ENCODE peak calls at places on chromosome 14, in eight cellular contexts. One of them, this sample, is unnamed.

GRCh38 chr14:61520546-61520945 is 174.8 kb upstream of the HIF1A start:
- DNase-seq in H7: no peak
- DNase-seq in OCI-LY7: no peak
- DNase-seq in cardiac fibroblast: peak; percentile 31
- DNase-seq in PC-9: no peak
- DNase-seq in fibroblast of the aortic adventitia: no peak
- DNase-seq in AG10803: peak; percentile 85
- DNase-seq in MM.1S: no peak
- DNase-seq in this sample: no peak

GRCh38 chr14:52020866-52021717 is 31.7 kb downstream of the RTRAF start:
- DNase-seq in fibroblast of the aortic adventitia: peak; percentile 56
- DNase-seq in PC-9: no peak
- DNase-seq in cardiac fibroblast: peak; percentile 45
- DNase-seq in OCI-LY7: no peak
- DNase-seq in AG10803: no peak
- DNase-seq in H7: peak; percentile 37
- DNase-seq in MM.1S: no peak
- DNase-seq in this sample: no peak

GRCh38 chr14:87491816-87492215 is 501.2 kb downstream of the GALC start:
- DNase-seq in MM.1S: no peak
- DNase-seq in cardiac fibroblast: no peak
- DNase-seq in AG10803: no peak
- DNase-seq in PC-9: peak; percentile 50
- DNase-seq in OCI-LY7: no peak
- DNase-seq in fibroblast of the aortic adventitia: no peak
- DNase-seq in H7: no peak
- DNase-seq in this sample: no peak

GRCh38 chr14:77203611-77204456 is 22.2 kb downstream of the TMEM63C start:
- DNase-seq in cardiac fibroblast: no peak
- DNase-seq in fibroblast of the aortic adventitia: no peak
- DNase-seq in AG10803: no peak
- DNase-seq in OCI-LY7: no peak
- DNase-seq in PC-9: no peak
- DNase-seq in H7: no peak
- DNase-seq in MM.1S: no peak
- DNase-seq in this sample: no peak

GRCh38 chr14:104247336-104248202 is 109.2 kb downstream of the KIF26A start:
- DNase-seq in H7: peak; percentile 50
- DNase-seq in OCI-LY7: no peak
- DNase-seq in AG10803: no peak
- DNase-seq in MM.1S: no peak
- DNase-seq in fibroblast of the aortic adventitia: no peak
- DNase-seq in PC-9: no peak
- DNase-seq in cardiac fibroblast: no peak
- DNase-seq in this sample: no peak

GRCh38 chr14:46661728-46662127 is 10.1 kb upstream of the RPL10L start:
- DNase-seq in PC-9: no peak
- DNase-seq in MM.1S: no peak
- DNase-seq in fibroblast of the aortic adventitia: no peak
- DNase-seq in cardiac fibroblast: no peak
- DNase-seq in OCI-LY7: no peak
- DNase-seq in AG10803: no peak
- DNase-seq in H7: peak; percentile 9
- DNase-seq in this sample: no peak

GRCh38 chr14:69586420-69586819 is 11.7 kb upstream of the CCDC177 start:
- DNase-seq in PC-9: no peak
- DNase-seq in AG10803: peak; percentile 74
- DNase-seq in MM.1S: no peak
- DNase-seq in H7: no peak
- DNase-seq in cardiac fibroblast: peak; percentile 30
- DNase-seq in fibroblast of the aortic adventitia: peak; percentile 20
- DNase-seq in OCI-LY7: no peak
- DNase-seq in this sample: no peak

GRCh38 chr14:69625299-69626131 is 14.1 kb downstream of the SUSD6 start:
- DNase-seq in AG10803: peak; percentile 20
- DNase-seq in OCI-LY7: peak; percentile 72
- DNase-seq in H7: no peak
- DNase-seq in MM.1S: peak; percentile 52
- DNase-seq in PC-9: no peak
- DNase-seq in fibroblast of the aortic adventitia: no peak
- DNase-seq in cardiac fibroblast: peak; percentile 51
- DNase-seq in this sample: peak; percentile 82

GRCh38 chr14:22268875-22269274 is 320.1 kb downstream of the DAD1 start:
- DNase-seq in fibroblast of the aortic adventitia: peak; percentile 5
- DNase-seq in AG10803: no peak
- DNase-seq in H7: no peak
- DNase-seq in cardiac fibroblast: peak; percentile 41
- DNase-seq in MM.1S: no peak
- DNase-seq in PC-9: peak; percentile 89
- DNase-seq in OCI-LY7: no peak
- DNase-seq in this sample: no peak

GRCh38 chr14:70622111-70622712 is 19.5 kb upstream of the TTC9 start:
- DNase-seq in PC-9: no peak
- DNase-seq in H7: peak; percentile 76
- DNase-seq in MM.1S: peak; percentile 38
- DNase-seq in cardiac fibroblast: peak; percentile 47
- DNase-seq in OCI-LY7: peak; percentile 74
- DNase-seq in AG10803: peak; percentile 12
- DNase-seq in fibroblast of the aortic adventitia: peak; percentile 38
- DNase-seq in this sample: no peak

GRCh38 chr14:64702493-64703392 is 1.5 kb upstream of the PLEKHG3 start:
- DNase-seq in H7: peak; percentile 90
- DNase-seq in AG10803: no peak
- DNase-seq in OCI-LY7: no peak
- DNase-seq in MM.1S: no peak
- DNase-seq in PC-9: peak; percentile 83
- DNase-seq in cardiac fibroblast: no peak
- DNase-seq in fibroblast of the aortic adventitia: no peak
- DNase-seq in this sample: no peak

GRCh38 chr14:106378191-106378590 is 851.8 kb downstream of the TMEM121 start:
- DNase-seq in OCI-LY7: peak; percentile 36
- DNase-seq in cardiac fibroblast: no peak
- DNase-seq in MM.1S: peak; percentile 34
- DNase-seq in PC-9: no peak
- DNase-seq in AG10803: no peak
- DNase-seq in H7: no peak
- DNase-seq in fibroblast of the aortic adventitia: no peak
- DNase-seq in this sample: no peak

GRCh38 chr14:99872786-99873440 is 79.7 kb downstream of the EML1 start:
- DNase-seq in AG10803: no peak
- DNase-seq in cardiac fibroblast: no peak
- DNase-seq in OCI-LY7: no peak
- DNase-seq in fibroblast of the aortic adventitia: no peak
- DNase-seq in MM.1S: no peak
- DNase-seq in PC-9: no peak
- DNase-seq in H7: peak; percentile 68
- DNase-seq in this sample: no peak

GRCh38 chr14:100764716-100765115 is 38.0 kb downstream of the DLK1 start:
- DNase-seq in MM.1S: no peak
- DNase-seq in H7: peak; percentile 64
- DNase-seq in OCI-LY7: no peak
- DNase-seq in AG10803: no peak
- DNase-seq in PC-9: no peak
- DNase-seq in fibroblast of the aortic adventitia: no peak
- DNase-seq in cardiac fibroblast: no peak
- DNase-seq in this sample: no peak

GRCh38 chr14:30521899-30522736 is 36.8 kb upstream of the G2E3 start:
- DNase-seq in MM.1S: peak; percentile 61
- DNase-seq in PC-9: no peak
- DNase-seq in OCI-LY7: peak; percentile 43
- DNase-seq in cardiac fibroblast: peak; percentile 69
- DNase-seq in H7: peak; percentile 9
- DNase-seq in AG10803: peak; percentile 47
- DNase-seq in fibroblast of the aortic adventitia: peak; percentile 71
- DNase-seq in this sample: peak; percentile 26

GRCh38 chr14:97603201-97603600 is 806.0 kb downstream of the VRK1 start:
- DNase-seq in MM.1S: no peak
- DNase-seq in cardiac fibroblast: no peak
- DNase-seq in fibroblast of the aortic adventitia: no peak
- DNase-seq in OCI-LY7: no peak
- DNase-seq in PC-9: no peak
- DNase-seq in AG10803: no peak
- DNase-seq in H7: no peak
- DNase-seq in this sample: no peak

GRCh38 chr14:74578479-74578878 is 33.6 kb downstream of the LTBP2 start:
- DNase-seq in PC-9: no peak
- DNase-seq in fibroblast of the aortic adventitia: no peak
- DNase-seq in AG10803: no peak
- DNase-seq in H7: no peak
- DNase-seq in OCI-LY7: no peak
- DNase-seq in cardiac fibroblast: no peak
- DNase-seq in MM.1S: no peak
- DNase-seq in this sample: no peak

GRCh38 chr14:78697341-78697740 is 527.2 kb downstream of the NRXN3 start:
- DNase-seq in AG10803: peak; percentile 58
- DNase-seq in OCI-LY7: peak; percentile 7
- DNase-seq in MM.1S: peak; percentile 30
- DNase-seq in H7: peak; percentile 12
- DNase-seq in fibroblast of the aortic adventitia: peak; percentile 69
- DNase-seq in cardiac fibroblast: peak; percentile 53
- DNase-seq in PC-9: no peak
- DNase-seq in this sample: peak; percentile 3

GRCh38 chr14:31703056-31703455 is 141.9 kb downstream of the NUBPL start:
- DNase-seq in fibroblast of the aortic adventitia: peak; percentile 2
- DNase-seq in MM.1S: no peak
- DNase-seq in H7: no peak
- DNase-seq in PC-9: no peak
- DNase-seq in cardiac fibroblast: no peak
- DNase-seq in OCI-LY7: no peak
- DNase-seq in AG10803: no peak
- DNase-seq in this sample: no peak

GRCh38 chr14:89813485-89814080 is 140.9 kb downstream of the EFCAB11 start:
- DNase-seq in cardiac fibroblast: peak; percentile 89
- DNase-seq in fibroblast of the aortic adventitia: peak; percentile 83
- DNase-seq in PC-9: no peak
- DNase-seq in MM.1S: no peak
- DNase-seq in H7: no peak
- DNase-seq in AG10803: peak; percentile 92
- DNase-seq in OCI-LY7: no peak
- DNase-seq in this sample: no peak
- H3K4me3 ChIP-seq in cardiac fibroblast: peak overlapping the region; percentile 18
- H3K4me3 ChIP-seq in fibroblast of the aortic adventitia: peak overlapping the region; percentile 32
- H3K4me3 ChIP-seq in PC-9: no peak overlapping the region
- H3K4me3 ChIP-seq in MM.1S: no peak overlapping the region
- H3K4me3 ChIP-seq in H7: no peak overlapping the region
- H3K4me3 ChIP-seq in AG10803: no peak overlapping the region
- H3K4me3 ChIP-seq in OCI-LY7: no peak overlapping the region
- H3K4me3 ChIP-seq in this sample: no peak overlapping the region

DNA sequence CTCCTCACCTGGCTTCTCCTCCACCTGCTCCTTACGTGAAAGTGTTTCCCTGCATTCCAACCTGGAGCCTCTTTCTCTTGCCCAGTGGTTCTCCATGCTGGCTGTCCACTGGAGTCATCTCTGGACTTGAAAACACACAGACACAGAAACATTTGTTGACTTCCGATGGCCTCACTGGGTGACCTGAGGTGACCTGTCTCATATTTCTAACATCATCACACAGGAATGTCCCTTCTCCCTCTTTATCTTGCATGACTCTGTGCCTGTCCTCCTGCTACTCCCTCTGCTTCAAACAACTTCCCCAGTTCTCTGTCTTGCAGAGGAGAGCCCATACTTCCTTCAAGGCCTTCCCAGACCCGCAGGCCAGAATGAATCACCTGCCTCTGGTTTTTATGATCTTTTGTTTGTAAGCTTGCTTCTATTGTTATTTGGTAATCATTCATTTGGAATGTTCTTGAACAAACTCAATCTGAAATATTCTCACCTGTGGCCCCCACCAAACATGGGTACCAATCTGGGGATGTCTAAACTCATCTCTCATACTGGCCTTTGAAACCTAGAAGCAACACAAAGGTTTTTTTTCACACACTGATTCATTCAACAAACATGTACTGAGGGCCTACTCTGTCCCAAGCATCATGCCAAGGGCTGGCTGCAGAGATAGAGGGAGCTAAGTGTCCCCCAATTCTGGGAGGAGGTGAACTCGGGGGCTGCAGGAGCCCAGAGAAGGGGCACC is 9.7 kb upstream of the RIN3 start:
- DNase-seq in MM.1S: no peak
- DNase-seq in cardiac fibroblast: peak; percentile 83
- DNase-seq in PC-9: peak; percentile 99
- DNase-seq in fibroblast of the aortic adventitia: peak; percentile 43
- DNase-seq in H7: no peak
- DNase-seq in OCI-LY7: no peak
- DNase-seq in AG10803: peak; percentile 79
- DNase-seq in this sample: no peak
- H3K4me3 ChIP-seq in MM.1S: no peak overlapping the region
- H3K4me3 ChIP-seq in cardiac fibroblast: no peak overlapping the region
- H3K4me3 ChIP-seq in PC-9: no peak overlapping the region
- H3K4me3 ChIP-seq in fibroblast of the aortic adventitia: no peak overlapping the region
- H3K4me3 ChIP-seq in H7: no peak overlapping the region
- H3K4me3 ChIP-seq in OCI-LY7: no peak overlapping the region
- H3K4me3 ChIP-seq in AG10803: no peak overlapping the region
- H3K4me3 ChIP-seq in this sample: no peak overlapping the region

GRCh38 chr14:86363047-86363446 is 833.1 kb downstream of the FLRT2 start:
- DNase-seq in PC-9: no peak
- DNase-seq in H7: no peak
- DNase-seq in fibroblast of the aortic adventitia: no peak
- DNase-seq in cardiac fibroblast: no peak
- DNase-seq in OCI-LY7: no peak
- DNase-seq in AG10803: no peak
- DNase-seq in MM.1S: peak; percentile 7
- DNase-seq in this sample: no peak
- H3K4me3 ChIP-seq in PC-9: no peak overlapping the region
- H3K4me3 ChIP-seq in H7: no peak overlapping the region
- H3K4me3 ChIP-seq in fibroblast of the aortic adventitia: no peak overlapping the region
- H3K4me3 ChIP-seq in cardiac fibroblast: no peak overlapping the region
- H3K4me3 ChIP-seq in OCI-LY7: no peak overlapping the region
- H3K4me3 ChIP-seq in AG10803: no peak overlapping the region
- H3K4me3 ChIP-seq in MM.1S: no peak overlapping the region
- H3K4me3 ChIP-seq in this sample: no peak overlapping the region

GRCh38 chr14:38254565-38255407 is 1.1 kb downstream of the CLEC14A start:
- DNase-seq in MM.1S: no peak
- DNase-seq in cardiac fibroblast: peak; percentile 13
- DNase-seq in H7: peak; percentile 7
- DNase-seq in PC-9: no peak
- DNase-seq in AG10803: peak; percentile 15
- DNase-seq in OCI-LY7: no peak
- DNase-seq in fibroblast of the aortic adventitia: no peak
- DNase-seq in this sample: no peak

GRCh38 chr14:38248629-38249028 is 7.3 kb downstream of the CLEC14A start:
- DNase-seq in H7: peak; percentile 18
- DNase-seq in PC-9: no peak
- DNase-seq in MM.1S: no peak
- DNase-seq in cardiac fibroblast: no peak
- DNase-seq in AG10803: no peak
- DNase-seq in fibroblast of the aortic adventitia: no peak
- DNase-seq in OCI-LY7: peak; percentile 24
- DNase-seq in this sample: no peak

GRCh38 chr14:38252066-38252710 is 3.7 kb downstream of the CLEC14A start:
- DNase-seq in AG10803: no peak
- DNase-seq in OCI-LY7: no peak
- DNase-seq in MM.1S: no peak
- DNase-seq in PC-9: no peak
- DNase-seq in cardiac fibroblast: peak; percentile 12
- DNase-seq in fibroblast of the aortic adventitia: no peak
- DNase-seq in H7: no peak
- DNase-seq in this sample: no peak

GRCh38 chr14:38255408-38255672 is 553 bp downstream of the CLEC14A start:
- DNase-seq in H7: peak; percentile 64
- DNase-seq in cardiac fibroblast: peak; percentile 35
- DNase-seq in MM.1S: no peak
- DNase-seq in fibroblast of the aortic adventitia: no peak
- DNase-seq in AG10803: no peak
- DNase-seq in OCI-LY7: no peak
- DNase-seq in PC-9: no peak
- DNase-seq in this sample: no peak

GRCh38 chr14:38250316-38250715 is 5.6 kb downstream of the CLEC14A start:
- DNase-seq in PC-9: no peak
- DNase-seq in AG10803: peak; percentile 25
- DNase-seq in cardiac fibroblast: no peak
- DNase-seq in H7: no peak
- DNase-seq in fibroblast of the aortic adventitia: no peak
- DNase-seq in MM.1S: no peak
- DNase-seq in OCI-LY7: no peak
- DNase-seq in this sample: no peak
- H3K4me3 ChIP-seq in PC-9: no peak overlapping the region
- H3K4me3 ChIP-seq in AG10803: no peak overlapping the region
- H3K4me3 ChIP-seq in cardiac fibroblast: no peak overlapping the region
- H3K4me3 ChIP-seq in H7: no peak overlapping the region
- H3K4me3 ChIP-seq in fibroblast of the aortic adventitia: no peak overlapping the region
- H3K4me3 ChIP-seq in MM.1S: no peak overlapping the region
- H3K4me3 ChIP-seq in OCI-LY7: no peak overlapping the region
- H3K4me3 ChIP-seq in this sample: no peak overlapping the region